ENCODE peak calls at places on chromosome 22, in four cellular contexts. H, Z, J and K are unnamed samples.

GRCh38 chr22:32661296-32661695 is 140.2 kb upstream of the TIMP3 start:
- DNase-seq in Z (peak; percentile 82), H (no peak), J (peak; percentile 79), K (no peak)

GRCh38 chr22:24417200-24417599 is 10.2 kb upstream of the ADORA2A start:
- DNase-seq in Z (no peak), J (peak; percentile 23), H (no peak), K (no peak)

GRCh38 chr22:25447689-25448434 is 116.6 kb upstream of the GRK3 start:
- DNase-seq in J (peak; percentile 96), Z (peak; percentile 86), H (peak; percentile 61), K (peak; percentile 92)

GRCh38 chr22:45971389-45972028 is 5.5 kb downstream of the WNT7B start:
- DNase-seq in H (no peak), Z (no peak), J (no peak), K (no peak)

GRCh38 chr22:42613869-42614268 is 814 bp downstream of the POLDIP3 start:
- DNase-seq in H (no peak), Z (no peak), J (no peak), K (no peak)

GRCh38 chr22:46614070-46614931 is 5.9 kb upstream of the GRAMD4 start:
- DNase-seq in Z (no peak), H (no peak), J (no peak), K (no peak)

GRCh38 chr22:19103881-19104821 is 18.1 kb downstream of the DGCR2 start:
- DNase-seq in J (peak; percentile 75), Z (no peak), H (no peak), K (no peak)

GRCh38 chr22:30212363-30212995 is 34.1 kb downstream of the LIF start:
- DNase-seq in J (peak; percentile 66), H (peak; percentile 93), Z (no peak), K (no peak)

GRCh38 chr22:31753005-31753633 is 700 bp upstream of the DEPDC5 start:
- DNase-seq in H (no peak), J (peak; percentile 67), Z (peak; percentile 37), K (peak; percentile 85)

GRCh38 chr22:24494535-24495364 is at the start of gene UPB1:
- DNase-seq in J (no peak), H (no peak), Z (no peak), K (no peak)

GRCh38 chr22:46835693-46836092 is 73.2 kb downstream of the TBC1D22A start:
- DNase-seq in Z (no peak), J (no peak), H (no peak), K (no peak)

GRCh38 chr22:28799125-28799833 is 1.1 kb downstream of the XBP1 start:
- DNase-seq in H (peak; percentile 51), J (peak; percentile 80), Z (no peak), K (peak; percentile 40)

GRCh38 chr22:43343262-43343988 is at the start of gene SCUBE1:
- DNase-seq in Z (peak; percentile 52), H (no peak), J (peak; percentile 73), K (peak; percentile 90)

GRCh38 chr22:46561435-46561905 is 24.1 kb upstream of the CELSR1 start:
- DNase-seq in Z (peak; percentile 6), J (peak; percentile 24), H (no peak), K (peak; percentile 64)

GRCh38 chr22:20663137-20663828 is 110.6 kb upstream of the SERPIND1 start:
- DNase-seq in H (no peak), Z (no peak), J (no peak), K (no peak)

GRCh38 chr22:42500164-42500835 is 19.3 kb downstream of the RRP7A start:
- DNase-seq in J (peak; percentile 93), H (no peak), Z (peak; percentile 82), K (peak; percentile 95)

GRCh38 chr22:20624161-20624616 is 116.8 kb downstream of the MED15 start:
- DNase-seq in Z (no peak), H (no peak), J (peak; percentile 12), K (no peak)

GRCh38 chr22:21816787-21817496 is 50.5 kb downstream of the MAPK1 start:
- DNase-seq in Z (no peak), H (peak; percentile 32), J (no peak), K (no peak)

GRCh38 chr22:20218981-20219380 is 49.1 kb downstream of the RTN4R start:
- DNase-seq in H (no peak), Z (no peak), J (no peak), K (no peak)

GRCh38 chr22:30201970-30202369 is 44.6 kb downstream of the LIF start:
- DNase-seq in Z (no peak), J (no peak), H (no peak), K (no peak)

GRCh38 chr22:19121631-19122142 is 525 bp downstream of the DGCR2 start:
- DNase-seq in J (peak; percentile 90), Z (peak; percentile 66), H (no peak), K (peak; percentile 54)

GRCh38 chr22:25375683-25376082 is 156.2 kb downstream of the CRYBB2 start:
- DNase-seq in Z (no peak), J (no peak), H (no peak), K (no peak)

GRCh38 chr22:48423481-48423901 is 1404.2 kb downstream of the BRD1 start:
- DNase-seq in H (no peak), Z (no peak), J (no peak), K (no peak)

GRCh38 chr22:32591620-32592019 is 117.0 kb downstream of the FBXO7 start:
- DNase-seq in J (no peak), Z (no peak), H (no peak), K (no peak)

GRCh38 chr22:44366372-44367310 is 53.9 kb upstream of the SHISAL1 start:
- DNase-seq in Z (no peak), H (no peak), J (peak; percentile 35), K (peak; percentile 4)

GRCh38 chr22:42994917-42995562 is 19.9 kb downstream of the PACSIN2 start:
- DNase-seq in J (peak; percentile 56), H (peak; percentile 78), Z (no peak), K (no peak)

GRCh38 chr22:31653944-31654343 is 8.1 kb downstream of the PISD start:
- DNase-seq in J (no peak), Z (no peak), H (no peak), K (no peak)

GRCh38 chr22:42371112-42371900 is 60.9 kb downstream of the NFAM1 start:
- DNase-seq in Z (no peak), H (no peak), J (no peak), K (no peak)

GRCh38 chr22:47213571-47214230 is 451.3 kb downstream of the TBC1D22A start:
- DNase-seq in Z (no peak), H (peak; percentile 5), J (peak; percentile 32), K (peak; percentile 56)

GRCh38 chr22:28943501-28943879 is 60.1 kb downstream of the ZNRF3 start:
- DNase-seq in Z (no peak), J (no peak), H (no peak), K (no peak)

GRCh38 chr22:22944268-22944985 is 56.8 kb downstream of the IGLL5 start:
- DNase-seq in J (no peak), H (no peak), Z (no peak), K (no peak)

GRCh38 chr22:34804588-34804987 is 261.4 kb upstream of the ISX start:
- DNase-seq in Z (no peak), H (no peak), J (no peak), K (no peak)

GRCh38 chr22:22228421-22228820 is 16.2 kb upstream of the VPREB1 start:
- DNase-seq in Z (no peak), J (no peak), H (no peak), K (no peak)

GRCh38 chr22:25008666-25009065 is 56.1 kb downstream of the KIAA1671 start:
- DNase-seq in Z (peak; percentile 39), J (no peak), H (no peak), K (peak; percentile 55)

GRCh38 chr22:44583854-44584253 is 85.8 kb upstream of the RTL6 start:
- DNase-seq in H (no peak), J (peak; percentile 18), Z (peak; percentile 7), K (peak; percentile 8)

GRCh38 chr22:40179535-40179934 is 1.8 kb downstream of the TNRC6B start:
- DNase-seq in Z (no peak), H (no peak), J (no peak), K (no peak)

GRCh38 chr22:40180403-40180802 is 2.7 kb downstream of the TNRC6B start:
- DNase-seq in H (no peak), Z (no peak), J (no peak), K (no peak)

GRCh38 chr22:40181323-40181722 is 3.6 kb downstream of the TNRC6B start:
- DNase-seq in Z (no peak), J (no peak), H (no peak), K (no peak)

GRCh38 chr22:40182231-40182835 is 4.6 kb downstream of the TNRC6B start:
- DNase-seq in H (no peak), Z (no peak), J (no peak), K (no peak)

GRCh38 chr22:40183029-40183581 is 5.4 kb downstream of the TNRC6B start:
- DNase-seq in J (no peak), Z (no peak), H (no peak), K (no peak)
- H3K4me3 ChIP-seq in J (peak overlapping the region; percentile 35), Z (peak overlapping the region; percentile 16), H (peak overlapping the region; percentile 2), K (no peak overlapping the region)

DNA sequence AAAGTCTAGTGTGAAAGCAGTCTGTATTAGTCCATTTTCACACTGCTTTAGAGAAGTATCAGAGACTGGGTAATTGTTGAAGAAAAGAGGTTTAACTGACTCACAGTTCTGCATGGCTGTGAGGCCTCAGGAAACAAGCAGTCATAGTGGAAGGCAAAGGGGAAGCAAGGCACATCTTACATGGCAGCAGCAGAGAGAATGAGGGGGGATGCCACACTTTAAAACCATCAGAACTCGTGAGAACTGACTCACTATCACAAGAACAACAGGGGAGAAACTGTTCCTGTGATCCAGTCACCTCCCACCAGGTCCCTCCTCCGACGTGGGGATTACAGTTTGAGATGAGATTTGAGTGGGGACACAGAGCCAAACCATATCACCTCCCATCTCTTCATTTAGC is 13.8 kb upstream of the TUBA8 start:
- DNase-seq in Z (no peak), J (no peak), H (no peak), K (no peak)
- H3K4me3 ChIP-seq in Z (no peak overlapping the region), J (no peak overlapping the region), H (no peak overlapping the region), K (no peak overlapping the region)

DNA sequence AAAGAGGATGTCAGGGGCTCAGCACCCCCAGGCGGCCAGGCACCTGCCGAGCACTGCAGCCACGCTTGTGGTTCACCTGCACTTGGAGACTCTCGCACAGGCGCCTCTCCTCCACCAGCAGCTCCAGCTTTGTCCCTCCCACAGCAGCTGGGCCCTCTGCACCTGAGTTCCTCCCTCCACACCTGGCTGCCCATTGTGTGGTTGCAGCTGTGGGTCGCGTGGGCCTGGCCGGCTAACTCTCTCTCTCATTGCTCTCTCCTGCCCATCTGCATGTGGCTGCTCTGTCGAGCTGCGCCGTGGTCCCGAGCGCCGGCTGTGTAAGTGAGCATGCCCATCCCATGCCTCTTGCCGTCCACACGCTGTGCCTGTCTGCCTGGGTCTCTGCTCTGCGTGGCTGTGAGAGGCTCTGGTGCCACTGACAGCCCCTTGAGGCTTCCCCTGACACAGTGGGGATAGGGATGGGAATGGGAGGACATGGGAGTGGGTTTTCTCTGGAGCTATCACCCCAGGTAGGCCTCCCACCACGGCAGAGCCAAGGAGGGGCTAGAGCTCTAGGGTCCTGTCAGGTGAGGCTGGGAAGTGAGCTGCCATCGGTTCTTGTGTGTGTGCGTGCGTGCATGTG is 8.5 kb upstream of the ACR start:
- DNase-seq in J (peak; percentile 34), Z (peak; percentile 9), H (no peak), K (no peak)
- H3K4me3 ChIP-seq in J (no peak overlapping the region), Z (no peak overlapping the region), H (no peak overlapping the region), K (no peak overlapping the region)

DNA sequence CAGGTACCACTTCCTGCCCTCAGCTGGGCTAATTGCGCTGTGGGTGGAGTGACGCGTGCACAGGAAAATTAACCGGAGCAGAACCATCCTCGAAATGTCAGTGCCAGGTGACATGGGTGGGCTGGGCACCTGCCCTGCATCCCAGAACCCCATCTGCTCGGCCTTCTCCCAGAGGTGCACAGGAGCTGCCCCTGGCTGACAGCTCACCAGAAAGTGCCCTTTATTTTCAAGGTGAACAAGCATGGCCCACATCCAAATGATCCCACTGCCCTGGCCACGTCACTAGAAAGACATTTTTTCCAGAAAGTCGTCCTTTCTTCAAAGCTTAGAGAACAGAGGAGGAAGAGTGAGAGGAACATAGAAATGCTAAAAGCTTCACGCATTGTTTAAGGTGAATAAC is 4.1 kb upstream of the ELFN2 start:
- DNase-seq in H (no peak), J (no peak), Z (no peak), K (no peak)
- H3K4me3 ChIP-seq in H (no peak overlapping the region), J (no peak overlapping the region), Z (no peak overlapping the region), K (no peak overlapping the region)